ENCODE peak calls at places on chromosomes 4 and X, in eight cellular contexts. I is activated naive CD4-positive, alpha-beta T cell treated with Interleukin-2 at 50 U/mL for 16 hours; L is hepatocyte; B is colonic mucosa; O is A549; R is activated CD8-positive, alpha-beta memory T cell treated with anti-CD3 and anti-CD28 coated beads for 24 hours; J is nephron progenitor cell; A is AG09309. P is an unnamed sample.

GRCh38 chr4:86011117-86011516 is 348.7 kb downstream of the MAPK10 start:
- DNase-seq in I (no peak), L (no peak), B (no peak), O (no peak), R (no peak), J (no peak), A (peak), P (no peak)

GRCh38 chr4:101393256-101393655 is 45.9 kb upstream of the PPP3CA start:
- DNase-seq in I (no peak), L (peak), B (no peak), O (peak), R (no peak), J (no peak), A (peak), P (no peak)

GRCh38 chr4:140358281-140358680 is 15.2 kb upstream of the SCOC start:
- DNase-seq in I (no peak), L (no peak), B (no peak), O (no peak), R (no peak), J (no peak), A (no peak), P (no peak)

GRCh38 chrX:67613366-67613765 is 69.5 kb downstream of the AR start:
- DNase-seq in I (no peak), L (no peak), B (no peak), O (no peak), R (no peak), J (no peak), A (no peak), P (no peak)

GRCh38 chrX:81354954-81355353 is 153.1 kb downstream of the SH3BGRL start:
- DNase-seq in I (no peak), L (no peak), B (no peak), O (no peak), R (no peak), J (no peak), A (no peak), P (no peak)

GRCh38 chr4:76270776-76271175 is 19.3 kb downstream of the FAM47E start:
- DNase-seq in I (no peak), L (no peak), B (no peak), O (no peak), R (no peak), J (no peak), A (no peak), P (no peak)

GRCh38 chr4:75980576-75980975 is 10.2 kb downstream of the SDAD1 start:
- DNase-seq in I (no peak), L (no peak), B (no peak), O (no peak), R (no peak), J (no peak), A (no peak), P (no peak)

GRCh38 chr4:119048446-119048845 is 87.2 kb upstream of the MYOZ2 start:
- DNase-seq in I (no peak), L (no peak), B (no peak), O (no peak), R (no peak), J (no peak), A (no peak), P (no peak)

GRCh38 chr4:137421796-137422195 is 110.5 kb downstream of the PCDH18 start:
- DNase-seq in I (no peak), L (no peak), B (no peak), O (no peak), R (no peak), J (no peak), A (peak), P (no peak)

GRCh38 chr4:167232805-167233522 is 1.3 kb downstream of the SPOCK3 start:
- DNase-seq in I (no peak), L (no peak), B (no peak), O (no peak), R (no peak), J (peak), A (no peak), P (no peak)

GRCh38 chr4:40289366-40290188 is 45.6 kb upstream of the CHRNA9 start:
- DNase-seq in I (peak), L (no peak), B (no peak), O (no peak), R (no peak), J (no peak), A (no peak), P (peak)

GRCh38 chr4:11914406-11914805 is 485.7 kb upstream of the HS3ST1 start:
- DNase-seq in I (no peak), L (no peak), B (no peak), O (no peak), R (no peak), J (no peak), A (no peak), P (no peak)

GRCh38 chrX:102841706-102842003 is 95.4 kb upstream of the RAB40AL start:
- DNase-seq in I (no peak), L (no peak), B (no peak), O (no peak), R (no peak), J (no peak), A (no peak), P (no peak)

P was measured in mucosa of gallbladder.